ENCODE peak calls at places on chromosomes 7 and 10, in nine cellular contexts. V, X, G, K, A, L, B, E and H are unnamed samples.

GRCh38 chr10:64174666-64175265 is 653.6 kb downstream of the REEP3 start:
- DNase-seq in V (no peak), X (no peak), G (no peak), K (no peak), A (no peak), L (no peak), B (no peak), E (no peak), H (no peak)

GRCh38 chr7:31421607-31422006 is 81.1 kb upstream of the NEUROD6 start:
- DNase-seq in V (no peak), X (no peak), G (no peak), K (no peak), A (no peak), L (no peak), B (no peak), E (no peak), H (no peak)

GRCh38 chr7:155489862-155490696 is 32.1 kb downstream of the EN2 start:
- DNase-seq in V (no peak), X (no peak), G (no peak), K (no peak), A (no peak), L (no peak), B (no peak), E (no peak), H (peak; percentile 43)

GRCh38 chr10:97178074-97178473 is 7.7 kb downstream of the SLIT1 start:
- DNase-seq in V (no peak), X (no peak), G (no peak), K (no peak), A (no peak), L (no peak), B (no peak), E (no peak), H (no peak)

GRCh38 chr7:97959046-97959445 is 30.9 kb downstream of the OCM2 start:
- DNase-seq in V (no peak), X (no peak), G (no peak), K (no peak), A (no peak), L (no peak), B (no peak), E (no peak), H (no peak)

GRCh38 chr10:132868995-132869394 is 73.4 kb downstream of the CFAP46 start:
- DNase-seq in V (no peak), X (peak; percentile 4), G (no peak), K (peak; percentile 10), A (no peak), L (no peak), B (no peak), E (no peak), H (no peak)

GRCh38 chr7:117731455-117731854 is 141.8 kb downstream of the CTTNBP2 start:
- DNase-seq in V (no peak), X (no peak), G (no peak), K (no peak), A (no peak), L (peak; percentile 24), B (no peak), E (peak; percentile 70), H (no peak)

GRCh38 chr7:1716263-1717094 is 46.4 kb downstream of the ELFN1 start:
- DNase-seq in V (no peak), X (no peak), G (peak; percentile 20), K (no peak), A (peak; percentile 70), L (no peak), B (peak; percentile 28), E (no peak), H (no peak)

GRCh38 chr7:23469150-23469960 is 936 bp downstream of the IGF2BP3 start:
- DNase-seq in V (no peak), X (peak; percentile 33), G (peak; percentile 16), K (peak; percentile 41), A (no peak), L (no peak), B (peak; percentile 54), E (peak; percentile 69), H (peak; percentile 13)

GRCh38 chr7:38169862-38170261 is 8.2 kb upstream of the STARD3NL start:
- DNase-seq in V (peak; percentile 18), X (no peak), G (peak; percentile 63), K (no peak), A (peak; percentile 98), L (peak; percentile 35), B (no peak), E (peak; percentile 79), H (no peak)

GRCh38 chr10:13340068-13340467 is 8.0 kb downstream of the SEPHS1 start:
- DNase-seq in V (no peak), X (no peak), G (no peak), K (no peak), A (no peak), L (no peak), B (no peak), E (no peak), H (no peak)

GRCh38 chr7:78099715-78100477 is 301.3 kb downstream of the PHTF2 start:
- DNase-seq in V (no peak), X (no peak), G (peak; percentile 40), K (no peak), A (peak; percentile 96), L (no peak), B (no peak), E (no peak), H (no peak)

GRCh38 chr10:17394854-17395253 is 59.5 kb downstream of the ST8SIA6 start:
- DNase-seq in V (no peak), X (no peak), G (no peak), K (no peak), A (no peak), L (no peak), B (no peak), E (no peak), H (no peak)

GRCh38 chr10:100341953-100342626 is 4.9 kb upstream of the SCD start:
- DNase-seq in V (peak; percentile 68), X (no peak), G (peak; percentile 70), K (peak; percentile 39), A (peak; percentile 47), L (no peak), B (peak; percentile 74), E (peak; percentile 61), H (peak; percentile 48)
- TF ChIP-seq CTCF in V (peak; percentile 82), X (peak; percentile 56), G (peak; percentile 80), K (peak; percentile 33), A (peak; percentile 65), L (no peak), B (peak; percentile 88), E (peak; percentile 61), H (peak; percentile 73)

DNA sequence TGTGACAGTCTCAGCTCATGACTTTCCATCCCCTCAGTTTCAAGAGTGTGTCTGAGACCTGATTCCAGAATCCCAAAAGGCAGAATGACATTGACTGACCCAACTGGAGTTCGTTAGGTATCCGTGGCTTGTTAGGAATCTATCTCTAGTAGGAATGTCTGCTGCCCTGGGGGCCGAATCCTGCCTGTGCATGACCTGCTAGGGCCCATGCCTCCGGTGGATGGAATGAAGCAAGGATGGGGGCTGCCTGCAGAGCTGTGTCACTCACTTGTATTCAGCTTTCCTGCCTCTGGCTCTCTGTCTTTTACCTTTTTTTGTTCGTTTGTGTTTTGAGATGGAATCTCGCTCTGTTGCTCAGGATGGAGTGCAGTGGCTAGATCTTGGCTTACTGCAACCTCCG is 129.5 kb downstream of the SDK1 start:
- DNase-seq in V (no peak), X (no peak), G (no peak), K (no peak), A (no peak), L (no peak), B (peak; percentile 49), E (no peak), H (no peak)
- TF ChIP-seq CTCF in V (no peak), X (peak; percentile 11), G (no peak), K (no peak), A (no peak), L (no peak), B (no peak), E (no peak), H (no peak)

DNA sequence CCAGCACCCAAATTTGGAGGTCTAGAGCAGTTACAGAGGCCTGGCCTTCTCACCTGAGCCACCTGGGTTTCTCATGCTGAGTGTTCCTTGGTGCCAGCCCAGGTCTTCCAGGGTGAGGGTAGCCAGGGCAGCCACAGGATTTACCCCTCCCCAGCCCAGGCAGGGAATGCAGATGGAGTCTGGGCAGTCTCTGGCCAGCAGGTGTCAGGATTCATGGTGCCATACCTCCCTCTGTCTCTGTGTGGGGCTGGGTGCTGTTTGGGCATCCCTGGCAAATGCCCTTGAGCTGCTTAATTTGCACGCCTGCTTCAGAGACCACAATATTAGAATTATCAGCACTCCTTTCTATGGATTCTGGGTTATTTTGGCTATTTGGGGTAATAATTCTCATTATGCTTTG is 246.7 kb downstream of the GFRA1 start:
- DNase-seq in V (no peak), X (no peak), G (no peak), K (no peak), A (no peak), L (no peak), B (no peak), E (no peak), H (no peak)
- TF ChIP-seq CTCF in V (no peak), X (no peak), G (no peak), K (no peak), A (no peak), L (no peak), B (no peak), E (no peak), H (peak; percentile 18)

GRCh38 chr10:29659770-29660097 is 25.0 kb upstream of the SVIL start:
- DNase-seq in V (no peak), X (no peak), G (no peak), K (no peak), A (no peak), L (no peak), B (no peak), E (no peak), H (no peak)

GRCh38 chr10:29663718-29664117 is 28.9 kb upstream of the SVIL start:
- DNase-seq in V (no peak), X (no peak), G (no peak), K (no peak), A (no peak), L (no peak), B (no peak), E (no peak), H (no peak)

GRCh38 chr10:29656451-29656992 is 21.8 kb upstream of the SVIL start:
- DNase-seq in V (no peak), X (no peak), G (no peak), K (no peak), A (no peak), L (no peak), B (no peak), E (no peak), H (no peak)

GRCh38 chr10:29657719-29658274 is 23.0 kb upstream of the SVIL start:
- DNase-seq in V (no peak), X (no peak), G (no peak), K (no peak), A (peak; percentile 54), L (no peak), B (no peak), E (no peak), H (no peak)

DNA sequence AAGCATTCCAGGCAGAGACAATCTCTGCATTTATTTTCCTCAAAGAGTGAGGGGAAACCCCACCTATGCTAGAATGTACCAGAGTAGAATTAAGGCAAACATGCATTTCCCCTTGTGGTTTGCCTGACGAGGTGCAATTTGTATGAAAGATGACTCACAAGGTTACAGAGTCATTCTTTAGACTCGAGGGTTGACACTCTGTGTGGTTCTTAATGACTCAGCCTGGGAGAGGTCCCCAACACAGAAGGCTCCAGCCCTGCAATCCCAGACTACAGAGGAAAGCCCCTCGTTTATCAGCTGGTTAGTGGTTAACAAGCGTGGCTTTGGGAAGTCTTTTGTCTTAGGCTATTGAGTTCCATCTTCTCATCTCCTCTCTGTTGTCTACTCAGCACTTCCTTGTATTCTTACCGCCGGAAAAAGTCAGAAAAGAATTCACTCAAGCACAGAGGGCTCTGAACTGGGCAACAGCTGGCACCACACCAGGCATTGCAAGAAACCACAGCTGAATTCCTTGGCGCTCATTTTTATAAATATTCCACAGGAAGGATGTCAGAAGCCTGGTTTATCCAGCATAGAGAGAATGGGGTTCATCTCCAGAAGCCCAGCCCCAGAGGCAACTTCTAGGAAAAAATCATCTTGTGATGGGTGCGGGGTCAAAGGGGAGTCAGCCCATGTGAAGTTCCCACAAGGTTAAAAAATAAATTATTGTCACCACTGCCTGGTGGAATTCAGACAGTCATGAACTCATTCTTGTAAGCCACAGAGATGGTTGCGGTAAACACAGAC is 24.4 kb upstream of the SVIL start:
- DNase-seq in V (peak; percentile 53), X (no peak), G (peak; percentile 100), K (peak; percentile 45), A (peak; percentile 100), L (peak; percentile 45), B (no peak), E (peak; percentile 88), H (no peak)
- TF ChIP-seq CTCF in V (peak; percentile 66), X (no peak), G (peak; percentile 66), K (peak; percentile 48), A (peak; percentile 48), L (no peak), B (peak; percentile 42), E (no peak), H (peak; percentile 45)